ENCODE peak calls at places on chromosomes 7 and 10, in four cellular contexts. V is WTC11, T is K562, H is HepG2. I is an unnamed sample.

GRCh38 chr7:149664666-149665065 is 108.7 kb downstream of the ZNF467 start:
- DNase-seq in H (no peak), V (peak), T (no peak), I (no peak)

GRCh38 chr7:20219446-20220292 is 2.5 kb upstream of the MACC1 start:
- DNase-seq in V (peak), T (peak), H (peak), I (no peak)

GRCh38 chr7:122652851-122653250 is 46.1 kb downstream of the RNF133 start:
- DNase-seq in H (no peak), T (no peak), V (no peak), I (no peak)

GRCh38 chr10:88071814-88072380 is 208.5 kb downstream of the PTEN start:
- DNase-seq in T (no peak), H (no peak), V (no peak), I (no peak)

GRCh38 chr7:48634116-48634632 is 290.2 kb upstream of the CDC14C start:
- DNase-seq in V (no peak), T (no peak), H (no peak), I (no peak)

GRCh38 chr10:54133201-54133600 is 667.8 kb downstream of the PCDH15 start:
- DNase-seq in V (no peak), T (no peak), H (no peak), I (peak)

GRCh38 chr10:15262036-15262713 is 93.7 kb upstream of the NMT2 start:
- DNase-seq in H (peak), V (no peak), T (no peak), I (peak)

GRCh38 chr10:16602104-16602735 is 80.5 kb upstream of the C1QL3 start:
- DNase-seq in V (no peak), H (no peak), T (no peak), I (no peak)

GRCh38 chr7:1675673-1676549 is 5.8 kb downstream of the ELFN1 start:
- DNase-seq in H (no peak), T (no peak), V (no peak), I (no peak)

GRCh38 chr10:48548531-48549135 is 56.2 kb downstream of the ARHGAP22 start:
- DNase-seq in V (no peak), T (no peak), H (no peak), I (no peak)

GRCh38 chr7:23746629-23747028 is 36.6 kb downstream of the STK31 start:
- DNase-seq in T (no peak), V (no peak), H (no peak), I (no peak)

GRCh38 chr10:61628875-61629513 is 33.7 kb upstream of the CABCOCO1 start:
- DNase-seq in V (no peak), H (peak), T (no peak), I (no peak)

GRCh38 chr10:70575874-70576802 is 26.4 kb downstream of the PRF1 start:
- DNase-seq in V (no peak), T (peak), H (peak), I (no peak)

GRCh38 chr10:132632851-132633684 is 95.5 kb downstream of the INPP5A start:
- DNase-seq in V (peak), H (no peak), T (no peak), I (no peak)

GRCh38 chr10:130339911-130340310 is 203.7 kb downstream of the GLRX3 start:
- DNase-seq in T (no peak), H (no peak), V (no peak), I (no peak)

GRCh38 chr7:55092186-55092976 is 73.6 kb downstream of the EGFR start:
- DNase-seq in T (no peak), V (no peak), H (no peak), I (no peak)

GRCh38 chr10:16910795-16911164 is 93.6 kb upstream of the RSU1 start:
- DNase-seq in H (no peak), T (no peak), V (no peak), I (no peak)

GRCh38 chr10:81863771-81864170 is 11.2 kb upstream of the NRG3 start:
- DNase-seq in T (no peak), H (no peak), V (no peak), I (no peak)

GRCh38 chr10:27745719-27746363 is at the start of gene MKX:
- DNase-seq in V (peak), H (no peak), T (no peak), I (peak)

GRCh38 chr7:142914121-142914520 is 19.4 kb downstream of the TRPV5 start:
- DNase-seq in T (no peak), H (no peak), V (no peak), I (no peak)

GRCh38 chr10:128160335-128160734 is 34.1 kb upstream of the MKI67 start:
- DNase-seq in V (no peak), H (no peak), T (no peak), I (no peak)

GRCh38 chr10:74419491-74420466 is 268.8 kb downstream of the ADK start:
- DNase-seq in H (no peak), T (peak), V (no peak), I (no peak)
- TF ChIP-seq SP1 in H (no peak), T (no peak), V (no peak), I (no peak)

GRCh38 chr10:79347894-79348639 is 798 bp downstream of the PPIF start:
- DNase-seq in V (peak), T (peak), H (peak), I (peak)
- TF ChIP-seq ELF4 in V (no peak), T (peak), H (no peak), I (no peak)

GRCh38 chr10:110456046-110456445 is 41.7 kb upstream of the DUSP5 start:
- DNase-seq in V (no peak), T (no peak), H (no peak), I (no peak)

GRCh38 chr10:110457851-110458582 is 39.7 kb upstream of the DUSP5 start:
- DNase-seq in V (no peak), T (no peak), H (no peak), I (no peak)

GRCh38 chr10:110458583-110458920 is 39.2 kb upstream of the DUSP5 start:
- DNase-seq in H (no peak), V (no peak), T (no peak), I (no peak)

GRCh38 chr10:110456523-110457091 is 41.1 kb upstream of the DUSP5 start:
- DNase-seq in V (no peak), H (no peak), T (no peak), I (no peak)

GRCh38 chr10:110455440-110455839 is 42.3 kb upstream of the DUSP5 start:
- DNase-seq in V (no peak), T (no peak), H (no peak), I (no peak)
- TF ChIP-seq SP1 in V (no peak), T (no peak), H (no peak), I (no peak)

GRCh38 chr10:52232561-52233350 is 81.3 kb upstream of the DKK1 start:
- DNase-seq in T (no peak), V (no peak), H (peak), I (no peak)
- TF ChIP-seq ELF4 in T (no peak), V (no peak), H (no peak), I (no peak)

GRCh38 chr10:8023321-8023720 is 31.2 kb upstream of the GATA3 start:
- DNase-seq in H (no peak), T (no peak), V (no peak), I (no peak)
- TF ChIP-seq SP1 in H (no peak), T (no peak), V (no peak), I (no peak)

DNA sequence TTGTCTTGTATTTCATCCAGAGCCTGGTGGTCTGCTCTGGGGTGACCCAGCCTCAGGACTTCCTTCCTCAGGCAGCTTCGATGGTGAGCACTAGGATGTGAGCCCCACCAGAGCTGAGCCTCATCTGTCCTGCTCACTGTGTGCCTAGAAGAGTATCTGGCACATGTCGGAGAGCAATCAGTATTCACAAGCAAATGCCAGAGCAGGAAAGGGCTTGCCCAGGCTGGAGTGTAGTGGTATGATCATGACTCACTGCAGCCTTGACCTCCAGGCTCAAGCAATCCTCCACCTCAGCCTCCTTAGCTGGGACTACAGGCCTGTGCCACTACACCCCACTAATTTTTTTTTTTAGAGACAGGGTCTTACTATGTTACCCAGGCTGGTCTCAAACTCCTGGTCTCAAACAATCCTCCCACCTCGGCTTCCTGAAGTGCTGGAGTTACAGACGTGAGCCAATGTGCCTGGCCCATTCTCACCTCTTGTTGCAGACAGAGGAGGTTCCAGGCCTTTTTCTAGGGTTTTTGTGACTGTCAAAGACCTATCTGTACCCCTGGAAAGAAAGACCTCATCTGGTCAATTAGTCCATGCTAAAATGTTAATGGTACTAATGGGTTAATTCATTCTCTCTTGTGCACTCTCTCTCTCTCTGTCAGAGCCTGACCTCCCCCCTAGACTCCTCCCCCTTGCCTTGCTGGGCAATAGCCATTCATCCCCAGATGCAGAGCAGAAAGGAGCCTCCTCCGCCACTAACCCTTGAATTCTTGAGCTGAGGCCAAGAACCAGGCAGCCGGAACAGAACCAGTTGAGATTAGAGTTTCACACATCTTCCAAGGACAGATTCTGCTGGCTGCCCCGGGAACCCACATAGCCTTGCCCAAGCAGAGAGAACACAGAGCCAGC is 209.9 kb downstream of the SKIDA1 start:
- DNase-seq in V (peak), H (peak), T (no peak), I (no peak)
- TF ChIP-seq ELF4 in V (no peak), H (no peak), T (no peak), I (no peak)

DNA sequence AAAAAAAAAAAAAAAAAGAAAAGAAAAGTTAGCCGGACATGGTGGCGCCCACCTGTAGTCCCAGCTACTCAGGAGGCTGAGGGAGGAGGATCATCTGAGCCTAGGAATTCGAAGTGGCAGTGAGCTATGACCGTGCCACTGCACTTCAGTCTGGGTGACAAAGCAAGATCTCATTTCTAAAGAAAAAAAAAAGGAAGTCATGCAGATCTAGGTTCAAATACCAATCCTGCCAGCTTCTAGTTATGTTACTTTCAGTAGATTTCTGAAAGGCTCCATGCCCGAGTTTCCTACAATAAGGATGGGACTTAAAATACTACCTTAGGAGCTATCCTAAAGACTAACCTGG is 4.5 kb downstream of the ZC3HAV1 start:
- DNase-seq in T (no peak), H (no peak), V (no peak), I (no peak)
- TF ChIP-seq SP1 in T (no peak), H (no peak), V (no peak), I (no peak)

GRCh38 chr7:34449765-34450164 is 208.3 kb upstream of the NPSR1 start:
- DNase-seq in V (no peak), T (no peak), H (no peak), I (no peak)
- TF ChIP-seq ELF4 in V (no peak), T (no peak), H (no peak), I (no peak)

GRCh38 chr7:50436133-50436802 is 13.9 kb downstream of the FIGNL1 start:
- DNase-seq in T (no peak), H (no peak), V (no peak), I (no peak)
- TF ChIP-seq SP1 in T (no peak), H (no peak), V (no peak), I (no peak)

DNA sequence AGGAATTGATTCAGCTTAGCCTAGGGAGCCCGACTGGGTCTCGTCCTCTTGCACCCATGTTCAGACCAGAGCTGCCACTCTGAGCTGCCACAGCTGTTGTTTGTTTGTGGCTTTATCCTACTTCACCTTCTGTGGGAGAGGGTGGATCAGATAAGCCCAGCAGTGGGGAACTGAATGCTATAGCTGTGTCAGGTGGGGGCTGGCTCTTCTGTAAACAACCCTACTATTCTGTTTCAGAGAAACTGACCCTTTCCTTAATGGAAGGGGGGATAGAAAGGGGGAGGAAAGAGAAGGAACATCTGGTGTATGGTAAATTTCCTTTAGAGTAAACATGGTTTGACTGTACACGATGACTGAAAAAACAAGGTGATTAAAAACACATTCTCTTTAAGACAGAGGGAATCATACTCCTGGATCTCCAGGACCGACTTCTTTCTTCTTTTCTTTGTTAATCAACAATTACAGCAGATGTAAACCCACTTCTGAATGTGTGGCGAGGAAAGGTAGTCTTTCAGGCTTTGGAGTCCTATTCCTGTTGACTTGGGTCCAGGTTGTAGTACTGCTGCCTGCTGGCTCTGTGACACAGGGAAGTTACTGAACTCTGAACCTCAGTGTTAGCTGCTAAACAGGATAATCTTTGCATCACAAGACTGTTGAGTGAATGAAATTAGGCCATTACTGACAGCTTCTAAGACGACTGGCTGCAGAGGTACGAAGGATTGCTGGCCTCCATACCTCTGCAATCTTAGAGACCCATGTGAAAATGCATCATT is 6.0 kb downstream of the PRXL2A start:
- DNase-seq in T (peak), H (peak), V (no peak), I (no peak)
- TF ChIP-seq ELF4 in T (no peak), H (no peak), V (no peak), I (no peak)